ENCODE peak calls at places on chromosome 3, in ten cellular contexts. M is H9, Y is heart right ventricle, L is IMR-90, E is cardiac muscle cell, G is lung, R is astrocyte, B is RWPE2, F is fibroblast of lung, P is psoas muscle. C is an unnamed sample.

GRCh38 chr3:24185738-24186384 is 240.8 kb downstream of the NR1D2 start:
- DNase-seq in M (peak), Y (no peak), L (peak), E (peak), G (peak), R (peak), B (no peak), F (peak), P (peak), C (no peak)

GRCh38 chr3:129314757-129315385 is 36.2 kb downstream of the HMCES start:
- DNase-seq in M (peak), Y (peak), L (peak), E (peak), G (peak), R (peak), B (no peak), F (peak), P (peak), C (peak)

GRCh38 chr3:76585794-76586392 is 454.0 kb upstream of the ROBO2 start:
- DNase-seq in M (no peak), Y (no peak), L (peak), E (peak), G (no peak), R (no peak), B (no peak), F (peak), P (no peak), C (no peak)

GRCh38 chr3:168539909-168540308 is 444.2 kb upstream of the GOLIM4 start:
- DNase-seq in M (no peak), Y (no peak), L (peak), E (no peak), G (no peak), R (peak), B (no peak), F (peak), P (no peak), C (no peak)

GRCh38 chr3:137988152-137988551 is 21.8 kb upstream of the CLDN18 start:
- DNase-seq in M (no peak), Y (no peak), L (no peak), E (no peak), G (no peak), R (no peak), B (no peak), F (no peak), P (no peak), C (no peak)

GRCh38 chr3:129015388-129016105 is 14.4 kb downstream of the EFCC1 start:
- DNase-seq in M (no peak), Y (peak), L (no peak), E (no peak), G (no peak), R (no peak), B (no peak), F (no peak), P (no peak), C (no peak)

GRCh38 chr3:2375371-2375770 is 276.7 kb downstream of the CNTN4 start:
- DNase-seq in M (no peak), Y (no peak), L (no peak), E (no peak), G (no peak), R (no peak), B (no peak), F (no peak), P (no peak), C (no peak)

GRCh38 chr3:195195321-195196209 is 75.4 kb downstream of the XXYLT1 start:
- DNase-seq in M (peak), Y (no peak), L (no peak), E (no peak), G (no peak), R (no peak), B (no peak), F (no peak), P (peak), C (peak)

GRCh38 chr3:171873561-171873960 is 30.4 kb downstream of the TMEM212 start:
- DNase-seq in M (no peak), Y (no peak), L (peak), E (no peak), G (no peak), R (peak), B (no peak), F (peak), P (no peak), C (no peak)

GRCh38 chr3:75171632-75172230 is 492.4 kb upstream of the FRG2C start:
- DNase-seq in M (no peak), Y (no peak), L (peak), E (no peak), G (no peak), R (no peak), B (no peak), F (peak), P (no peak), C (no peak)

GRCh38 chr3:157204431-157204830 is 44.5 kb upstream of the CCNL1 start:
- DNase-seq in M (no peak), Y (no peak), L (peak), E (peak), G (no peak), R (peak), B (no peak), F (peak), P (no peak), C (no peak)

GRCh38 chr3:69781593-69781992 is 42.3 kb downstream of the MITF start:
- DNase-seq in M (no peak), Y (no peak), L (no peak), E (peak), G (no peak), R (no peak), B (no peak), F (no peak), P (no peak), C (no peak)

GRCh38 chr3:115428825-115429224 is 194.5 kb upstream of the GAP43 start:
- DNase-seq in M (no peak), Y (no peak), L (peak), E (peak), G (no peak), R (peak), B (no peak), F (peak), P (no peak), C (no peak)

GRCh38 chr3:21839592-21839991 is 88.6 kb upstream of the ZNF385D start:
- DNase-seq in M (no peak), Y (no peak), L (peak), E (peak), G (no peak), R (peak), B (no peak), F (peak), P (no peak), C (no peak)

GRCh38 chr3:65245133-65246076 is 557.6 kb upstream of the ADAMTS9 start:
- DNase-seq in M (no peak), Y (no peak), L (peak), E (no peak), G (no peak), R (peak), B (no peak), F (peak), P (no peak), C (no peak)
- TF ChIP-seq CTCF in M (peak), Y (no peak), L (peak), E (peak), G (no peak), R (peak), B (peak), F (peak), P (peak), C (no peak)

GRCh38 chr3:16770792-16771191 is 114.0 kb upstream of the PLCL2 start:
- DNase-seq in M (no peak), Y (no peak), L (no peak), E (peak), G (no peak), R (no peak), B (no peak), F (no peak), P (no peak), C (no peak)
- H3K27ac ChIP-seq in M (no peak), Y (no peak), L (no peak), E (peak), G (peak), R (no peak), B (no peak), F (no peak), P (peak), C (no peak)

DNA sequence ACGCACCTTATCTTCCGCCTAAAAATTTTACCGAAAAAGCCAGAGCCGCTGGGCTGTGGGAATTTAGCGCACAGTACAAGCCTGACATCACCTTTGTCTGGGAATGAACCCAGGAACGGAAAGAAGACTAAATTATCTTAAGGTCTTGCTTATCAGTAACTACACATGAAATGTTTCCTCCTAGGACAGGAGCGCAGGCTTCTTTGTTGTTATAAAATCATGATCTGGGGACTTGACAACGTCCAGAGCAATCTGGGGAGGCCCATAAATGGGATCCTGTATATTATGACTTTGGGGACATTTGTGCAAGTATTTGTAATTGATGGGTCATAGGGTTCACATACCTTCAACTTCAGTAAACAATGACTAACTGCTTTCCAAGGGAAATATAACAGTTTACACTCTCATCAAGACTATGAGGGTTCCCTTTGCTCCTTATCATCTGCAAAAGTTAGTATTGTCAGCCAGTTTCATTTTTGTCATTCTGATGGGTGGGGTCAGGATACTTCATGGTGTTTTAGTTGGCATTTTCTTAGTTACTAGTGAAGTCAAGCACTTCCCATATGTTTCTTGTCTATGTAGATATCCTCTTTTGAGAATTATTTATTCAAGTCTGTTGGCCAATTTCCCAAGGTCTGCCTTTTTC is 213.9 kb upstream of the PFN2 start:
- DNase-seq in M (no peak), Y (no peak), L (peak), E (no peak), G (no peak), R (no peak), B (no peak), F (peak), P (no peak), C (no peak)
- TF ChIP-seq CTCF in M (no peak), Y (no peak), L (no peak), E (no peak), G (no peak), R (no peak), B (peak), F (no peak), P (no peak), C (no peak)

GRCh38 chr3:154766765-154767503 is 313.2 kb upstream of the MME start:
- DNase-seq in M (peak), Y (no peak), L (no peak), E (no peak), G (no peak), R (no peak), B (no peak), F (no peak), P (no peak), C (no peak)

GRCh38 chr3:154759966-154760365 is 320.2 kb upstream of the MME start:
- DNase-seq in M (no peak), Y (no peak), L (no peak), E (no peak), G (no peak), R (no peak), B (no peak), F (no peak), P (no peak), C (no peak)

DNA sequence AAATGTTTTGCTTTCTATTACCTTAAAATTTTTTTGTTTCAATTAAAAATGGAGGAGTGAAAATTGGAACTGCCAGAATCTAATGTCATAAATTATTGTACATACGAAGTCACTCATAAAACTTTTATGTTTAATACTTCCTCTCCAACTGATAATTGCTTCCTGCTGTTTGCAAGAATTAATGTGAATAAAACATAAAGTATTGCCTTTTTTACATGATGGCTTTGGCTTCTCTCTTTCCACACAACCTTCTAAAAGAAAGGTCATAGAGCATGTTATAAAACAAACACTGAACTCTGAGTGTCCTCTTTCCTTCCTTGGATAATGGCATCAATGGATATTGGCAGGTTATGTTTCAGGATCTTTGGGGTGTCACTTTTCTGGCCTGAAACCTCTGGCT is 314.9 kb upstream of the MME start:
- DNase-seq in M (no peak), Y (no peak), L (no peak), E (no peak), G (no peak), R (no peak), B (no peak), F (no peak), P (no peak), C (no peak)
- H3K27ac ChIP-seq in M (no peak), Y (no peak), L (no peak), E (no peak), G (no peak), R (no peak), B (no peak), F (no peak), P (no peak), C (no peak)

DNA sequence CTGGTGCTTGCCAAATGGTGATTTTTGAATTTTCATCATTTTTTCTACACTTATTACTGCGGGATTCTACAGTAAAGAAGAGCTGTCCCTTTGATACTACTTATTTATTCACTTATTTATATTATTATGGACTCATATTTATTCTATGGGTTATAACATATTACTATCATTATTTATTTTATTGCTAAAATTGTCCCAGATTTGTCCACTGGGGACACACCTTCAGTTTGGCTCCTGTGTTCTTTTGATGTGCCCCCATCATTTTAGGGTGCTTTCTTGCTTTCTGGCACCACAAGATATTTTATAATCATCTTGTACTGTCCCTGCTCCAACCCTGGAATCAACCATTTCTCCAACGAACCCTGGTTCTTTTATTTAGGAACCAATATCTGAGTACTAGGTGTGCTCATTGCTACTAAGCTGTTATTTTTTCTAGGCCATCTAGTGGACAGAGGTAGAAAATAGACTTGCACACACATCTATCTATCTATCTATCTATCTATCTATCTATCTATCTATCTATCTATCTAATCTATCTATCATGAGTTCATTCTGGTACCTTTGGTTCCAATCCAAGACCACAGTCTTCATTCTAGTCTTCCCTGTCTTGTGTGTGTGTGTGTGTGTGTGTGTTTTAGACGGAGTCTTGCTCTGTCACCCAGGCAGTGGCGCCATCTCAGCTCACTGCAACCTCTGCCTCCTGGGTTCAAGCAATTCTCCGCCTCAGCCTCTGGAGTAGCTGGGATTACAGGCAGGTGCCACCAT is 16.0 kb downstream of the SLC22A14 start:
- DNase-seq in M (peak), Y (no peak), L (peak), E (no peak), G (no peak), R (peak), B (no peak), F (peak), P (no peak), C (no peak)
- TF ChIP-seq CTCF in M (peak), Y (no peak), L (peak), E (peak), G (no peak), R (peak), B (peak), F (peak), P (peak), C (no peak)

GRCh38 chr3:44048949-44049348 is 192.7 kb upstream of the TOPAZ1 start:
- DNase-seq in M (no peak), Y (no peak), L (no peak), E (no peak), G (no peak), R (no peak), B (no peak), F (no peak), P (no peak), C (no peak)

GRCh38 chr3:44042772-44043171 is 198.9 kb upstream of the TOPAZ1 start:
- DNase-seq in M (no peak), Y (no peak), L (no peak), E (no peak), G (no peak), R (no peak), B (no peak), F (no peak), P (no peak), C (no peak)

GRCh38 chr3:44047796-44048195 is 193.9 kb upstream of the TOPAZ1 start:
- DNase-seq in M (no peak), Y (no peak), L (no peak), E (no peak), G (no peak), R (no peak), B (no peak), F (no peak), P (no peak), C (no peak)

GRCh38 chr3:44048196-44048924 is 193.3 kb upstream of the TOPAZ1 start:
- DNase-seq in M (no peak), Y (no peak), L (no peak), E (no peak), G (no peak), R (peak), B (no peak), F (peak), P (no peak), C (no peak)

GRCh38 chr3:44045476-44046275 is 196.0 kb upstream of the TOPAZ1 start:
- DNase-seq in M (no peak), Y (no peak), L (no peak), E (no peak), G (peak), R (peak), B (no peak), F (peak), P (no peak), C (no peak)
- H3K27ac ChIP-seq in M (no peak), Y (no peak), L (no peak), E (no peak), G (no peak), R (no peak), B (no peak), F (no peak), P (no peak), C (no peak)

GRCh38 chr3:149362361-149362760 is 15.1 kb downstream of the TM4SF1 start:
- DNase-seq in M (no peak), Y (no peak), L (no peak), E (no peak), G (no peak), R (no peak), B (no peak), F (no peak), P (no peak), C (no peak)
- TF ChIP-seq CTCF in M (no peak), Y (no peak), L (no peak), E (no peak), G (no peak), R (no peak), B (no peak), F (no peak), P (no peak), C (no peak)

GRCh38 chr3:188296761-188297689 is 143.1 kb downstream of the LPP start:
- DNase-seq in M (no peak), Y (no peak), L (peak), E (no peak), G (peak), R (peak), B (no peak), F (peak), P (no peak), C (no peak)

GRCh38 chr3:188292827-188293226 is 138.9 kb downstream of the LPP start:
- DNase-seq in M (no peak), Y (no peak), L (no peak), E (no peak), G (no peak), R (no peak), B (no peak), F (no peak), P (no peak), C (no peak)

GRCh38 chr3:188294823-188295487 is 141.0 kb downstream of the LPP start:
- DNase-seq in M (no peak), Y (no peak), L (peak), E (no peak), G (peak), R (peak), B (no peak), F (peak), P (no peak), C (no peak)

GRCh38 chr3:188295876-188296275 is 141.9 kb downstream of the LPP start:
- DNase-seq in M (no peak), Y (no peak), L (no peak), E (no peak), G (no peak), R (no peak), B (no peak), F (no peak), P (no peak), C (no peak)

GRCh38 chr3:188294113-188294512 is 140.2 kb downstream of the LPP start:
- DNase-seq in M (no peak), Y (no peak), L (no peak), E (no peak), G (no peak), R (no peak), B (no peak), F (no peak), P (no peak), C (no peak)
- H3K27ac ChIP-seq in M (no peak), Y (no peak), L (no peak), E (no peak), G (peak), R (peak), B (peak), F (peak), P (peak), C (peak)

GRCh38 chr3:165254812-165255211 is 58.6 kb upstream of the SLITRK3 start:
- DNase-seq in M (no peak), Y (no peak), L (no peak), E (peak), G (no peak), R (peak), B (no peak), F (peak), P (no peak), C (no peak)
- TF ChIP-seq CTCF in M (peak), Y (no peak), L (no peak), E (peak), G (no peak), R (peak), B (peak), F (no peak), P (peak), C (no peak)

GRCh38 chr3:46574263-46574662 is 8.2 kb upstream of the LRRC2 start:
- DNase-seq in M (peak), Y (no peak), L (no peak), E (peak), G (no peak), R (no peak), B (no peak), F (no peak), P (no peak), C (no peak)

GRCh38 chr3:46574881-46575576 is 8.9 kb upstream of the LRRC2 start:
- DNase-seq in M (peak), Y (no peak), L (no peak), E (no peak), G (no peak), R (no peak), B (no peak), F (no peak), P (no peak), C (no peak)

GRCh38 chr3:46576899-46577298 is 10.8 kb upstream of the LRRC2 start:
- DNase-seq in M (peak), Y (no peak), L (no peak), E (peak), G (no peak), R (no peak), B (no peak), F (no peak), P (no peak), C (no peak)

GRCh38 chr3:46576386-46576785 is 10.3 kb upstream of the LRRC2 start:
- DNase-seq in M (no peak), Y (no peak), L (no peak), E (no peak), G (no peak), R (no peak), B (no peak), F (no peak), P (no peak), C (no peak)

GRCh38 chr3:46575577-46576222 is 9.6 kb upstream of the LRRC2 start:
- DNase-seq in M (peak), Y (no peak), L (no peak), E (no peak), G (no peak), R (no peak), B (no peak), F (no peak), P (no peak), C (no peak)
- H3K27ac ChIP-seq in M (peak), Y (no peak), L (no peak), E (no peak), G (no peak), R (no peak), B (no peak), F (no peak), P (no peak), C (no peak)

C was measured in sigmoid colon.